ENCODE peak calls at places on chromosomes 16 and 17, in ten cellular contexts. One of them, this sample, is unnamed.

GRCh38 chr17:12911241-12911640 is 106.6 kb downstream of the ELAC2 start:
- DNase-seq in endothelial cell: no peak
- DNase-seq in left ventricle myocardium inferior: no peak
- DNase-seq in pancreas: no peak
- DNase-seq in neural progenitor cell: no peak
- DNase-seq in transverse colon: no peak
- DNase-seq in CD8-positive, alpha-beta T cell: no peak
- DNase-seq in mucosa of descending colon: no peak
- DNase-seq in mesothelial cell of epicardium: no peak
- DNase-seq in H9: no peak
- DNase-seq in this sample: no peak

GRCh38 chr17:19447085-19447583 is 36.1 kb downstream of the RNF112 start:
- DNase-seq in pancreas: no peak
- DNase-seq in left ventricle myocardium inferior: no peak
- DNase-seq in mesothelial cell of epicardium: peak; percentile 80
- DNase-seq in endothelial cell: peak; percentile 82
- DNase-seq in mucosa of descending colon: no peak
- DNase-seq in CD8-positive, alpha-beta T cell: peak; percentile 70
- DNase-seq in transverse colon: peak; percentile 80
- DNase-seq in neural progenitor cell: peak; percentile 79
- DNase-seq in H9: peak; percentile 89
- DNase-seq in this sample: no peak

GRCh38 chr16:86126891-86127290 is 227.9 kb downstream of the IRF8 start:
- DNase-seq in pancreas: no peak
- DNase-seq in transverse colon: no peak
- DNase-seq in mesothelial cell of epicardium: no peak
- DNase-seq in mucosa of descending colon: no peak
- DNase-seq in CD8-positive, alpha-beta T cell: no peak
- DNase-seq in endothelial cell: no peak
- DNase-seq in H9: no peak
- DNase-seq in neural progenitor cell: no peak
- DNase-seq in left ventricle myocardium inferior: no peak
- DNase-seq in this sample: no peak

GRCh38 chr17:3804503-3804931 is 3.5 kb upstream of the ITGAE start:
- DNase-seq in endothelial cell: no peak
- DNase-seq in H9: no peak
- DNase-seq in CD8-positive, alpha-beta T cell: no peak
- DNase-seq in transverse colon: no peak
- DNase-seq in neural progenitor cell: no peak
- DNase-seq in mucosa of descending colon: no peak
- DNase-seq in pancreas: no peak
- DNase-seq in left ventricle myocardium inferior: no peak
- DNase-seq in mesothelial cell of epicardium: no peak
- DNase-seq in this sample: no peak

GRCh38 chr17:55219939-55220338 is 44.8 kb upstream of the HLF start:
- DNase-seq in mesothelial cell of epicardium: no peak
- DNase-seq in mucosa of descending colon: no peak
- DNase-seq in endothelial cell: no peak
- DNase-seq in pancreas: no peak
- DNase-seq in transverse colon: no peak
- DNase-seq in H9: no peak
- DNase-seq in neural progenitor cell: no peak
- DNase-seq in CD8-positive, alpha-beta T cell: no peak
- DNase-seq in left ventricle myocardium inferior: no peak
- DNase-seq in this sample: no peak

GRCh38 chr16:64489449-64489848 is 632.4 kb downstream of the CDH11 start:
- DNase-seq in neural progenitor cell: no peak
- DNase-seq in CD8-positive, alpha-beta T cell: no peak
- DNase-seq in transverse colon: no peak
- DNase-seq in left ventricle myocardium inferior: no peak
- DNase-seq in endothelial cell: no peak
- DNase-seq in mucosa of descending colon: no peak
- DNase-seq in mesothelial cell of epicardium: no peak
- DNase-seq in pancreas: no peak
- DNase-seq in H9: no peak
- DNase-seq in this sample: no peak

GRCh38 chr17:46063239-46063638 is 64.2 kb downstream of the STH start:
- DNase-seq in mucosa of descending colon: no peak
- DNase-seq in endothelial cell: no peak
- DNase-seq in mesothelial cell of epicardium: no peak
- DNase-seq in CD8-positive, alpha-beta T cell: no peak
- DNase-seq in pancreas: no peak
- DNase-seq in transverse colon: no peak
- DNase-seq in H9: no peak
- DNase-seq in left ventricle myocardium inferior: no peak
- DNase-seq in neural progenitor cell: no peak
- DNase-seq in this sample: no peak

GRCh38 chr17:16250635-16251034 is 33.6 kb downstream of the PIGL start:
- DNase-seq in transverse colon: no peak
- DNase-seq in mucosa of descending colon: no peak
- DNase-seq in CD8-positive, alpha-beta T cell: no peak
- DNase-seq in endothelial cell: no peak
- DNase-seq in left ventricle myocardium inferior: no peak
- DNase-seq in pancreas: no peak
- DNase-seq in H9: no peak
- DNase-seq in neural progenitor cell: no peak
- DNase-seq in mesothelial cell of epicardium: no peak
- DNase-seq in this sample: no peak

GRCh38 chr17:72432143-72432604 is 311.4 kb downstream of the SOX9 start:
- DNase-seq in CD8-positive, alpha-beta T cell: no peak
- DNase-seq in pancreas: no peak
- DNase-seq in H9: peak; percentile 20
- DNase-seq in neural progenitor cell: no peak
- DNase-seq in mesothelial cell of epicardium: no peak
- DNase-seq in mucosa of descending colon: peak; percentile 74
- DNase-seq in endothelial cell: no peak
- DNase-seq in transverse colon: peak; percentile 75
- DNase-seq in left ventricle myocardium inferior: no peak
- DNase-seq in this sample: no peak

GRCh38 chr17:72433797-72434196 is 313.0 kb downstream of the SOX9 start:
- DNase-seq in neural progenitor cell: no peak
- DNase-seq in left ventricle myocardium inferior: no peak
- DNase-seq in mucosa of descending colon: no peak
- DNase-seq in H9: no peak
- DNase-seq in CD8-positive, alpha-beta T cell: no peak
- DNase-seq in transverse colon: no peak
- DNase-seq in mesothelial cell of epicardium: no peak
- DNase-seq in endothelial cell: no peak
- DNase-seq in pancreas: no peak
- DNase-seq in this sample: no peak

GRCh38 chr17:72429066-72429638 is 308.3 kb downstream of the SOX9 start:
- DNase-seq in neural progenitor cell: no peak
- DNase-seq in mesothelial cell of epicardium: no peak
- DNase-seq in pancreas: no peak
- DNase-seq in transverse colon: peak; percentile 31
- DNase-seq in left ventricle myocardium inferior: no peak
- DNase-seq in CD8-positive, alpha-beta T cell: no peak
- DNase-seq in endothelial cell: no peak
- DNase-seq in mucosa of descending colon: no peak
- DNase-seq in H9: no peak
- DNase-seq in this sample: no peak

GRCh38 chr17:72432881-72433280 is 312.1 kb downstream of the SOX9 start:
- DNase-seq in left ventricle myocardium inferior: no peak
- DNase-seq in mucosa of descending colon: no peak
- DNase-seq in endothelial cell: no peak
- DNase-seq in neural progenitor cell: no peak
- DNase-seq in CD8-positive, alpha-beta T cell: no peak
- DNase-seq in transverse colon: no peak
- DNase-seq in pancreas: no peak
- DNase-seq in H9: no peak
- DNase-seq in mesothelial cell of epicardium: no peak
- DNase-seq in this sample: no peak

DNA sequence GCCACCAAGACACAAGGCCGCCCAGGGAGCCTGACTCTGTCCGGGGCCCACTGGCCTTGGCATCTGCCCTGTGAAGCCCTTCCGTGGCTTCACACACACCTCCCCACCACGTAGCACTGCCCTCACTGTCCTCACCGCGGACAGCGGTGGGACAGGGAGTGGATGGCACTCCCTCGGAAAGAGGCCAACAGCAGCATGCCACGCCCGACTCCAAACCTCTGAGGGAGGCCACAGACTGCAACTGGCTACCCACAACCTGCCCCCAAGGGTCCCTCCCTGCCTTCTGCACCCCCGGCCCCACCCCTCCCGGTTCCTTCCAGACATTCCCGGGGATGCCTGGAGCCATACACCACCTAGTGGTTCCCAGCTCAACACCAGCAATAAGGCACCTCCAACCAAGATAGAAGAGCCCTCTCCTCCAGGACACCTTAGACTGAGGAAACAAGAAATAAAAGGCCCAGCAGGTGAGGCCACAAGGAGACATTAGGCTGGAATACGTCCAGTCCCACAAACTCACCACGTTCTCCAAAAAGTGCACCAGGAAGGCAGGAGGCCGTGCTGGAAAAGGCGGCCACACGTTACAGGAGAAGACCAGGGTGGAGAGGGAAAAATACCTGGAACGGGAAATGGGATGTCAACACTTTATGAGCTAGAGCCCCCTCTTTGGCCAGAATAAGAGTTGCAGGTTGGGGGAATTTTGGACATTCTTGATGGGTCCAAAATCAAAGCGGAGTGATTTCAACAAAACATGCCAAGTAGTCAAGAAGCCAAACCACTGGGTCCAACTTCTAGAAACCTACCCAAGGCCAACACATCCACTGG is 310.0 kb downstream of the SOX9 start:
- DNase-seq in left ventricle myocardium inferior: no peak
- DNase-seq in CD8-positive, alpha-beta T cell: no peak
- DNase-seq in pancreas: no peak
- DNase-seq in H9: peak; percentile 79
- DNase-seq in transverse colon: peak; percentile 77
- DNase-seq in endothelial cell: no peak
- DNase-seq in neural progenitor cell: peak; percentile 12
- DNase-seq in mesothelial cell of epicardium: no peak
- DNase-seq in mucosa of descending colon: peak; percentile 74
- DNase-seq in this sample: no peak
- TF ChIP-seq CTCF in left ventricle myocardium inferior: no peak
- TF ChIP-seq CTCF in CD8-positive, alpha-beta T cell: no peak
- TF ChIP-seq CTCF in pancreas: no peak
- TF ChIP-seq CTCF in H9: peak; percentile 67
- TF ChIP-seq CTCF in transverse colon: peak; percentile 39
- TF ChIP-seq CTCF in endothelial cell: peak; percentile 50
- TF ChIP-seq CTCF in neural progenitor cell: peak; percentile 40
- TF ChIP-seq CTCF in mesothelial cell of epicardium: peak; percentile 47
- TF ChIP-seq CTCF in mucosa of descending colon: peak; percentile 6
- TF ChIP-seq CTCF in this sample: peak; percentile 49

DNA sequence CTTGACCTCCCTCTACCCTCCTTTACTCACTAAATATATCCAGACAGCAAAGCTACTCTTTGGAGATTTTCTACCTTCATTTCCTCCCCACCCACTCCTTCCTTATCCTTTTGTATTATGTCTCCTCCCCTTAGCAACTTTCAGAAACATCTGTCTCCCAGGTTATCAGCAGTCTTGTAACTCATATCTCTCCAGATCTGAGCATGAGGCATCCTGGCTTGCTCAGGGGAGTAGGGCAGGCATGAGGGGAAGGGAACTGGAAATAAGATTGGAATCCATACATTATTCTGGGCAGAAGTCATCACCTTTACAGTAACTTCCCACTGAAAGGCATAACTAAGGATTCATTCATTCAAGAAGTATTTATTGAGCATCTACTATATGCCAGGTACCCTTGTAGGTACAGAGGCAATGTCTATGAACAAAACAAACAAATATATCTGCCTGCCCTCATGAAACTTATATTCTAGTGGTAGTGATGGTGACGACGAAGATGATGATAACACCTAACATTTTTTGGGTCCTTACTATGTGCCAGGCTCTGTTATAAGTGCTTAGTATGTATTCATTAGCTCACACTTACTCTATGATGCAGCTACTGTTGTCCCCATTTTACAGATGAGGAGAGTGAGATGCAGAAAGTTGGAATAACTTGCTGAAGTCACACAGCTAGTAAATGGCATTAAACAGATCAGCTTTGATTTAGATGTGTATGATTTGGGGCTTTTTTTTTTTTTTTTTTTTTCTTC is 123.9 kb upstream of the CACNG3 start:
- DNase-seq in CD8-positive, alpha-beta T cell: no peak
- DNase-seq in mucosa of descending colon: no peak
- DNase-seq in neural progenitor cell: no peak
- DNase-seq in endothelial cell: no peak
- DNase-seq in left ventricle myocardium inferior: no peak
- DNase-seq in pancreas: no peak
- DNase-seq in transverse colon: no peak
- DNase-seq in mesothelial cell of epicardium: no peak
- DNase-seq in H9: no peak
- DNase-seq in this sample: no peak
- TF ChIP-seq CTCF in CD8-positive, alpha-beta T cell: no peak
- TF ChIP-seq CTCF in mucosa of descending colon: no peak
- TF ChIP-seq CTCF in neural progenitor cell: no peak
- TF ChIP-seq CTCF in endothelial cell: no peak
- TF ChIP-seq CTCF in left ventricle myocardium inferior: no peak
- TF ChIP-seq CTCF in pancreas: no peak
- TF ChIP-seq CTCF in transverse colon: no peak
- TF ChIP-seq CTCF in mesothelial cell of epicardium: no peak
- TF ChIP-seq CTCF in H9: no peak
- TF ChIP-seq CTCF in this sample: no peak

GRCh38 chr16:83060-83603 is 5.1 kb downstream of the MPG start:
- DNase-seq in neural progenitor cell: no peak
- DNase-seq in H9: no peak
- DNase-seq in pancreas: no peak
- DNase-seq in mesothelial cell of epicardium: no peak
- DNase-seq in CD8-positive, alpha-beta T cell: no peak
- DNase-seq in mucosa of descending colon: no peak
- DNase-seq in endothelial cell: no peak
- DNase-seq in left ventricle myocardium inferior: no peak
- DNase-seq in transverse colon: no peak
- DNase-seq in this sample: no peak

GRCh38 chr16:85865-86264 is 7.8 kb downstream of the MPG start:
- DNase-seq in mucosa of descending colon: no peak
- DNase-seq in mesothelial cell of epicardium: no peak
- DNase-seq in transverse colon: no peak
- DNase-seq in CD8-positive, alpha-beta T cell: no peak
- DNase-seq in neural progenitor cell: no peak
- DNase-seq in H9: no peak
- DNase-seq in left ventricle myocardium inferior: no peak
- DNase-seq in endothelial cell: no peak
- DNase-seq in pancreas: no peak
- DNase-seq in this sample: no peak

GRCh38 chr16:84718-85452 is 6.9 kb downstream of the MPG start:
- DNase-seq in mucosa of descending colon: no peak
- DNase-seq in mesothelial cell of epicardium: no peak
- DNase-seq in neural progenitor cell: no peak
- DNase-seq in left ventricle myocardium inferior: peak; percentile 55
- DNase-seq in pancreas: no peak
- DNase-seq in endothelial cell: peak; percentile 39
- DNase-seq in CD8-positive, alpha-beta T cell: peak; percentile 58
- DNase-seq in transverse colon: peak; percentile 34
- DNase-seq in H9: no peak
- DNase-seq in this sample: peak; percentile 90

GRCh38 chr16:85453-85782 is 7.4 kb downstream of the MPG start:
- DNase-seq in left ventricle myocardium inferior: no peak
- DNase-seq in mesothelial cell of epicardium: no peak
- DNase-seq in pancreas: no peak
- DNase-seq in CD8-positive, alpha-beta T cell: no peak
- DNase-seq in transverse colon: no peak
- DNase-seq in neural progenitor cell: no peak
- DNase-seq in mucosa of descending colon: no peak
- DNase-seq in H9: no peak
- DNase-seq in endothelial cell: no peak
- DNase-seq in this sample: no peak

DNA sequence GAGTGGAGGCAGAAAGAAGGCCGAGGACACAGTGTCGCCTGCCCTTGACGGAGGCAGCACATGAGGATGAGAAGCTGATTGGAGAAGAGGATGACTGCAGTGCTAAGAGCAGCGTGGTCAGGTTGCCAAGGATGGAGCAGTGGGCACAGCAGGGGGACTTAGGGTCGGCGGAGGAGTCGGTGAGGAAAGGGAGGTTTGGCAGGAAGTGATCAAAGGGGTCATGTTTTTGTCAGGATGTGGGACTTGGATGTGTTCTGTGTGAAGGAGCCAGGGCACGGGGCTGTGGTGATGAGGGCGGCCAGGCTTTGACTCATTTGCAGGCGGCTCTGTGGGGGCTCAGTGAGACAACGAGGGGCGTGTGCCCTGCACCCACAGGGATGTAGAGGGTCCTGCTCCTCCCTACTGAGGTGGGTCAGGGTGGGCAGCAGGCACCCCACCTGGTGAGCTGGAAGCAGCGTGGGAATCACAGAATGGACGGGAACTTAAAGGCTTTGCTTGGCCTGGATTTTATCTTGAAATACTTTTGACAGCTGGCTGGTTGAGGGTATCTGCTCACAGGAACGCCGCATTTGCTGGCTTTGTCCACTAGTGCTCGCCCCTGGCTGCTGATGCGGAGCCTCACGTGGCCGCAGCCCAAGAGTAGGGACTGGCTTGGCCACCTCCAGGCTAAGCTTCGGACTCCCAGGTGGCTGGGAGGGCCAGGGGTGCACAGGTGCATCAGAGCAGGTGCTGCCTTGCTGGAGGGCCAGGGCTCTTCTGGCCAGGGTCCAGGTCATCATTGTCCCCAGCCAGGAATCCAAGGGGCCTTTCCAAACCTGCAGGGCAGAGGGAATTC is 6.0 kb downstream of the MPG start:
- DNase-seq in neural progenitor cell: no peak
- DNase-seq in CD8-positive, alpha-beta T cell: peak; percentile 23
- DNase-seq in pancreas: no peak
- DNase-seq in left ventricle myocardium inferior: no peak
- DNase-seq in mucosa of descending colon: no peak
- DNase-seq in endothelial cell: no peak
- DNase-seq in transverse colon: no peak
- DNase-seq in H9: no peak
- DNase-seq in mesothelial cell of epicardium: no peak
- DNase-seq in this sample: no peak
- TF ChIP-seq CTCF in neural progenitor cell: no peak
- TF ChIP-seq CTCF in CD8-positive, alpha-beta T cell: no peak
- TF ChIP-seq CTCF in pancreas: no peak
- TF ChIP-seq CTCF in left ventricle myocardium inferior: no peak
- TF ChIP-seq CTCF in mucosa of descending colon: no peak
- TF ChIP-seq CTCF in endothelial cell: no peak
- TF ChIP-seq CTCF in transverse colon: no peak
- TF ChIP-seq CTCF in H9: no peak
- TF ChIP-seq CTCF in mesothelial cell of epicardium: no peak
- TF ChIP-seq CTCF in this sample: no peak

GRCh38 chr17:75758131-75758905 is 6.7 kb downstream of the GALK1 start:
- DNase-seq in left ventricle myocardium inferior: no peak
- DNase-seq in mucosa of descending colon: peak; percentile 27
- DNase-seq in endothelial cell: no peak
- DNase-seq in transverse colon: no peak
- DNase-seq in pancreas: no peak
- DNase-seq in mesothelial cell of epicardium: no peak
- DNase-seq in H9: peak; percentile 78
- DNase-seq in neural progenitor cell: no peak
- DNase-seq in CD8-positive, alpha-beta T cell: no peak
- DNase-seq in this sample: no peak
- TF ChIP-seq CTCF in left ventricle myocardium inferior: peak; percentile 21
- TF ChIP-seq CTCF in mucosa of descending colon: no peak
- TF ChIP-seq CTCF in endothelial cell: no peak
- TF ChIP-seq CTCF in transverse colon: peak; percentile 9
- TF ChIP-seq CTCF in pancreas: no peak
- TF ChIP-seq CTCF in mesothelial cell of epicardium: no peak
- TF ChIP-seq CTCF in H9: peak; percentile 63
- TF ChIP-seq CTCF in neural progenitor cell: peak; percentile 36
- TF ChIP-seq CTCF in CD8-positive, alpha-beta T cell: no peak
- TF ChIP-seq CTCF in this sample: peak; percentile 67

This sample was measured in chondrocyte.